ENCODE peak calls at places on chromosomes 6 and 20, in nine cellular contexts. B is sigmoid colon, K is A549, I is HepG2, D is upper lobe of left lung, L is H1, Z is stomach, Y is esophagus muscularis mucosa, V is tibial nerve. O is an unnamed sample.

GRCh38 chr6:3509326-3509725 is 52.5 kb upstream of the SLC22A23 start:
- DNase-seq in B (no peak), K (no peak), I (no peak), D (no peak), L (no peak), Z (no peak), Y (no peak), V (no peak), O (no peak)

GRCh38 chr20:50050214-50050613 is 62.7 kb downstream of the UBE2V1 start:
- DNase-seq in B (no peak), K (no peak), I (no peak), D (no peak), L (no peak), Z (no peak), Y (no peak), V (no peak), O (no peak)

GRCh38 chr6:135974416-135974815 is 122.9 kb downstream of the PDE7B start:
- DNase-seq in B (no peak), K (no peak), I (no peak), D (no peak), L (no peak), Z (no peak), Y (no peak), V (no peak), O (no peak)

GRCh38 chr6:121879149-121879548 is 443.7 kb downstream of the GJA1 start:
- DNase-seq in B (no peak), K (no peak), I (no peak), D (no peak), L (no peak), Z (no peak), Y (no peak), V (no peak), O (no peak)

GRCh38 chr6:36340671-36341454 is 4.2 kb upstream of the BNIP5 start:
- DNase-seq in B (peak), K (peak), I (peak), D (peak), L (peak), Z (peak), Y (no peak), V (peak), O (peak)

GRCh38 chr6:12753034-12753433 is 36.5 kb downstream of the PHACTR1 start:
- DNase-seq in B (no peak), K (no peak), I (no peak), D (no peak), L (no peak), Z (no peak), Y (no peak), V (no peak), O (no peak)

GRCh38 chr6:126439040-126439439 is 99.1 kb downstream of the CENPW start:
- DNase-seq in B (no peak), K (no peak), I (no peak), D (no peak), L (no peak), Z (no peak), Y (no peak), V (no peak), O (no peak)

GRCh38 chr6:33828452-33828763 is 24.6 kb upstream of the MLN start:
- DNase-seq in B (no peak), K (no peak), I (no peak), D (no peak), L (no peak), Z (no peak), Y (no peak), V (no peak), O (no peak)

GRCh38 chr20:19670829-19671228 is 87.2 kb upstream of the RIN2 start:
- DNase-seq in B (no peak), K (no peak), I (no peak), D (no peak), L (no peak), Z (no peak), Y (no peak), V (no peak), O (no peak)

GRCh38 chr6:127880452-127880851 is 20.4 kb downstream of the THEMIS start:
- DNase-seq in B (no peak), K (no peak), I (no peak), D (no peak), L (no peak), Z (no peak), Y (no peak), V (no peak), O (no peak)

GRCh38 chr20:62751551-62752150 is 43.0 kb downstream of the NTSR1 start:
- DNase-seq in B (no peak), K (no peak), I (no peak), D (no peak), L (no peak), Z (no peak), Y (no peak), V (no peak), O (no peak)

GRCh38 chr6:155530219-155530834 is 74.7 kb upstream of the NOX3 start:
- DNase-seq in B (no peak), K (no peak), I (peak), D (no peak), L (no peak), Z (no peak), Y (no peak), V (peak), O (no peak)

GRCh38 chr6:6793388-6794250 is 205.1 kb downstream of the LY86 start:
- DNase-seq in B (no peak), K (no peak), I (no peak), D (peak), L (no peak), Z (no peak), Y (no peak), V (no peak), O (no peak)

GRCh38 chr6:93790976-93791375 is 371.6 kb upstream of the EPHA7 start:
- DNase-seq in B (no peak), K (no peak), I (no peak), D (no peak), L (no peak), Z (no peak), Y (no peak), V (no peak), O (no peak)

GRCh38 chr6:52162940-52163908 is 23.0 kb upstream of the IL17A start:
- DNase-seq in B (no peak), K (peak), I (peak), D (no peak), L (no peak), Z (no peak), Y (no peak), V (no peak), O (no peak)

GRCh38 chr6:14037402-14038277 is 79.9 kb upstream of the CD83 start:
- DNase-seq in B (no peak), K (no peak), I (no peak), D (no peak), L (no peak), Z (no peak), Y (no peak), V (no peak), O (no peak)

GRCh38 chr6:34531580-34532201 is 24.4 kb downstream of the SPDEF start:
- DNase-seq in B (peak), K (no peak), I (no peak), D (no peak), L (peak), Z (no peak), Y (no peak), V (peak), O (peak)

GRCh38 chr20:23151885-23152284 is 65.8 kb upstream of the CD93 start:
- DNase-seq in B (no peak), K (no peak), I (no peak), D (peak), L (peak), Z (peak), Y (no peak), V (no peak), O (no peak)

GRCh38 chr6:106165885-106166485 is 79.8 kb downstream of the PRDM1 start:
- DNase-seq in B (no peak), K (no peak), I (peak), D (no peak), L (no peak), Z (no peak), Y (peak), V (no peak), O (no peak)

GRCh38 chr6:99522531-99522930 is 7.3 kb upstream of the USP45 start:
- DNase-seq in B (no peak), K (peak), I (peak), D (peak), L (no peak), Z (no peak), Y (no peak), V (no peak), O (peak)

GRCh38 chr20:44888226-44889103 is 3.0 kb downstream of the YWHAB start:
- DNase-seq in B (no peak), K (peak), I (peak), D (no peak), L (no peak), Z (no peak), Y (no peak), V (no peak), O (no peak)

GRCh38 chr6:107679457-107679856 is 144.7 kb downstream of the SCML4 start:
- DNase-seq in B (no peak), K (no peak), I (no peak), D (no peak), L (no peak), Z (no peak), Y (no peak), V (no peak), O (peak)

GRCh38 chr20:48656661-48657211 is 171.1 kb downstream of the PREX1 start:
- DNase-seq in B (no peak), K (peak), I (peak), D (no peak), L (peak), Z (peak), Y (no peak), V (no peak), O (no peak)

GRCh38 chr20:23656372-23656771 is 18.6 kb upstream of the CST3 start:
- DNase-seq in B (no peak), K (no peak), I (no peak), D (no peak), L (peak), Z (no peak), Y (peak), V (no peak), O (no peak)

DNA sequence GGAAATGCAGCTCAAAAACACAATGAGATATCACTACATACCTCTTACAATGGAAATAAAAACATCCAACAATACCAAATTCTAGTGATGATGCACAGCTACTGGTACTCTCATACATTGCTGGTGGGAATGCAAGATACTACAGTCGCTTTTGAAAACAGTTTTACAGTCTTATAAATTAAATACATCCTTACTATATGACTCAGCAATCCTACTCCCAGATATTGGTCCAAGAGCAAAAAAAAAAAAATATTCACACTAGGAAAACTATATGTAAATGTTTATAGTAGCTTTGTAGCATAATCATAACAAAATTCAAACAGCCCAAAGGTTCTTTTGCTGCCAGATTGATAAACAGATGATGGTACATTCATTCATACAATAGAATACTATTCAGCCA is 217.4 kb upstream of the FAM83B start:
- DNase-seq in B (no peak), K (no peak), I (no peak), D (no peak), L (no peak), Z (no peak), Y (no peak), V (no peak), O (no peak)
- TF ChIP-seq CTCF in B (no peak), K (no peak), I (no peak), D (no peak), L (no peak), Z (no peak), Y (no peak), V (no peak), O (no peak)

DNA sequence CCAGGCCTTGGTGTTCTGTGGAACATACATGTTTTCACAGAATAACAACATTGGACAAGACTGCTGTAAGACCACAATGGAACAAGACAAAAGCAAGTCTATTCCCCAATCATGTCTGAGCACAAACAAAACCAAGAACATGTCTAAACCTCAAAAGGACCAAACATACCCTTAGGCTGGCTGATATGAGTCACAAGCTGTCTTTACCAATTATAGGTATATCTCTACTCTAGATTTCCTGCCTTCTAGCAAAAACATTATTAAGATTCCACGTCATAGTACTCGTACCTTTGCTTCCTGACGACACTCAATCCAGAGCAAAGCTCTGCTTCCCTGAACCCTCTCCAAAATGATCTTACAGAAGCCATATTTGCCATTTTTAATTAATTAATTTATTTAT is 15.4 kb upstream of the L3MBTL1 start:
- DNase-seq in B (no peak), K (no peak), I (no peak), D (no peak), L (no peak), Z (no peak), Y (no peak), V (no peak), O (no peak)
- TF ChIP-seq EP300 in B (no peak), K (no peak), I (no peak), D (no peak), L (no peak), Z (no peak), Y (no peak), V (no peak), O (no peak)

GRCh38 chr6:117346142-117346930 is 79.4 kb downstream of the ROS1 start:
- DNase-seq in B (no peak), K (peak), I (peak), D (no peak), L (no peak), Z (no peak), Y (no peak), V (no peak), O (no peak)
- TF ChIP-seq CTCF in B (no peak), K (peak), I (peak), D (no peak), L (no peak), Z (peak), Y (peak), V (peak), O (no peak)

GRCh38 chr6:82416346-82416745 is 52.7 kb downstream of the TPBG start:
- DNase-seq in B (no peak), K (no peak), I (no peak), D (no peak), L (no peak), Z (no peak), Y (no peak), V (no peak), O (no peak)

GRCh38 chr6:82419088-82419720 is 55.6 kb downstream of the TPBG start:
- DNase-seq in B (no peak), K (no peak), I (no peak), D (no peak), L (no peak), Z (no peak), Y (no peak), V (no peak), O (no peak)

GRCh38 chr6:82413868-82414267 is 50.3 kb downstream of the TPBG start:
- DNase-seq in B (no peak), K (no peak), I (no peak), D (no peak), L (no peak), Z (no peak), Y (no peak), V (no peak), O (no peak)

GRCh38 chr6:82419859-82420258 is 56.2 kb downstream of the TPBG start:
- DNase-seq in B (no peak), K (no peak), I (no peak), D (no peak), L (no peak), Z (no peak), Y (no peak), V (no peak), O (no peak)

GRCh38 chr6:82415820-82416219 is 52.2 kb downstream of the TPBG start:
- DNase-seq in B (no peak), K (no peak), I (no peak), D (no peak), L (no peak), Z (no peak), Y (no peak), V (no peak), O (no peak)
- TF ChIP-seq EP300 in B (no peak), K (no peak), I (no peak), D (no peak), L (no peak), Z (no peak), Y (no peak), V (no peak), O (no peak)

GRCh38 chr6:41182069-41183034 is 18.6 kb downstream of the TREML2 start:
- DNase-seq in B (no peak), K (peak), I (peak), D (peak), L (peak), Z (peak), Y (no peak), V (no peak), O (no peak)
- TF ChIP-seq CTCF in B (no peak), K (peak), I (peak), D (no peak), L (peak), Z (peak), Y (no peak), V (peak), O (no peak)

O was measured in ovary.